ENCODE peak calls at places on chromosomes 4 and X, in eight cellular contexts. One of them, this sample, is unnamed.

GRCh38 chr4:86967798-86968197 is 33.0 kb downstream of the AFF1 start:
- DNase-seq in glutamatergic neuron: no peak
- DNase-seq in epithelial cell of esophagus: peak
- DNase-seq in NB4: peak
- DNase-seq in uterus: no peak
- DNase-seq in upper lobe of right lung: no peak
- DNase-seq in type B pancreatic cell: no peak
- DNase-seq in H9: no peak
- DNase-seq in this sample: no peak

GRCh38 chr4:119314356-119314755 is 7.6 kb downstream of the FABP2 start:
- DNase-seq in upper lobe of right lung: no peak
- DNase-seq in uterus: no peak
- DNase-seq in NB4: peak
- DNase-seq in glutamatergic neuron: no peak
- DNase-seq in type B pancreatic cell: no peak
- DNase-seq in H9: no peak
- DNase-seq in epithelial cell of esophagus: peak
- DNase-seq in this sample: no peak

GRCh38 chr4:105555409-105555808 is 3.0 kb downstream of the ARHGEF38 start:
- DNase-seq in NB4: no peak
- DNase-seq in uterus: no peak
- DNase-seq in epithelial cell of esophagus: no peak
- DNase-seq in H9: peak
- DNase-seq in glutamatergic neuron: no peak
- DNase-seq in upper lobe of right lung: no peak
- DNase-seq in type B pancreatic cell: no peak
- DNase-seq in this sample: no peak

GRCh38 chr4:143489116-143489515 is 24.4 kb upstream of the SMARCA5 start:
- DNase-seq in H9: no peak
- DNase-seq in NB4: no peak
- DNase-seq in type B pancreatic cell: no peak
- DNase-seq in uterus: no peak
- DNase-seq in epithelial cell of esophagus: peak
- DNase-seq in upper lobe of right lung: no peak
- DNase-seq in glutamatergic neuron: no peak
- DNase-seq in this sample: no peak

GRCh38 chrX:30141966-30142365 is 73.4 kb upstream of the MAGEB2 start:
- DNase-seq in uterus: no peak
- DNase-seq in glutamatergic neuron: no peak
- DNase-seq in NB4: peak
- DNase-seq in upper lobe of right lung: no peak
- DNase-seq in type B pancreatic cell: no peak
- DNase-seq in epithelial cell of esophagus: peak
- DNase-seq in H9: no peak
- DNase-seq in this sample: peak

GRCh38 chr4:13555325-13555724 is 11.0 kb upstream of the NKX3-2 start:
- DNase-seq in type B pancreatic cell: no peak
- DNase-seq in upper lobe of right lung: no peak
- DNase-seq in glutamatergic neuron: no peak
- DNase-seq in epithelial cell of esophagus: no peak
- DNase-seq in NB4: no peak
- DNase-seq in uterus: no peak
- DNase-seq in H9: no peak
- DNase-seq in this sample: no peak

GRCh38 chrX:119635179-119635578 is 29.0 kb upstream of the NKRF start:
- DNase-seq in uterus: no peak
- DNase-seq in type B pancreatic cell: no peak
- DNase-seq in NB4: no peak
- DNase-seq in glutamatergic neuron: no peak
- DNase-seq in epithelial cell of esophagus: no peak
- DNase-seq in upper lobe of right lung: no peak
- DNase-seq in H9: no peak
- DNase-seq in this sample: no peak

GRCh38 chr4:145207934-145208333 is 27.5 kb upstream of the OTUD4 start:
- DNase-seq in type B pancreatic cell: no peak
- DNase-seq in epithelial cell of esophagus: no peak
- DNase-seq in upper lobe of right lung: no peak
- DNase-seq in glutamatergic neuron: no peak
- DNase-seq in H9: no peak
- DNase-seq in uterus: no peak
- DNase-seq in NB4: peak
- DNase-seq in this sample: no peak

GRCh38 chr4:118967393-118967792 is 78.7 kb downstream of the SYNPO2 start:
- DNase-seq in NB4: peak
- DNase-seq in upper lobe of right lung: no peak
- DNase-seq in epithelial cell of esophagus: peak
- DNase-seq in H9: no peak
- DNase-seq in uterus: no peak
- DNase-seq in type B pancreatic cell: no peak
- DNase-seq in glutamatergic neuron: no peak
- DNase-seq in this sample: no peak

GRCh38 chr4:76905521-76905920 is 7.6 kb upstream of the SOWAHB start:
- DNase-seq in type B pancreatic cell: no peak
- DNase-seq in epithelial cell of esophagus: no peak
- DNase-seq in glutamatergic neuron: no peak
- DNase-seq in H9: no peak
- DNase-seq in NB4: no peak
- DNase-seq in uterus: no peak
- DNase-seq in upper lobe of right lung: no peak
- DNase-seq in this sample: peak

GRCh38 chr4:153929651-153930050 is 140.8 kb upstream of the SFRP2 start:
- DNase-seq in H9: no peak
- DNase-seq in epithelial cell of esophagus: no peak
- DNase-seq in NB4: no peak
- DNase-seq in type B pancreatic cell: no peak
- DNase-seq in glutamatergic neuron: no peak
- DNase-seq in uterus: no peak
- DNase-seq in upper lobe of right lung: no peak
- DNase-seq in this sample: no peak

GRCh38 chrX:24525455-24525854 is 60.4 kb downstream of the PDK3 start:
- DNase-seq in type B pancreatic cell: no peak
- DNase-seq in uterus: no peak
- DNase-seq in NB4: no peak
- DNase-seq in H9: no peak
- DNase-seq in glutamatergic neuron: no peak
- DNase-seq in epithelial cell of esophagus: no peak
- DNase-seq in upper lobe of right lung: no peak
- DNase-seq in this sample: no peak

GRCh38 chr4:122827899-122828601 is 1.4 kb downstream of the FGF2 start:
- DNase-seq in NB4: peak
- DNase-seq in epithelial cell of esophagus: peak
- DNase-seq in H9: peak
- DNase-seq in upper lobe of right lung: no peak
- DNase-seq in uterus: peak
- DNase-seq in glutamatergic neuron: no peak
- DNase-seq in type B pancreatic cell: no peak
- DNase-seq in this sample: no peak
- TF ChIP-seq CTCF in NB4: no peak
- TF ChIP-seq CTCF in epithelial cell of esophagus: no peak
- TF ChIP-seq CTCF in H9: no peak
- TF ChIP-seq CTCF in upper lobe of right lung: peak
- TF ChIP-seq CTCF in uterus: peak
- TF ChIP-seq CTCF in glutamatergic neuron: no peak
- TF ChIP-seq CTCF in type B pancreatic cell: peak
- TF ChIP-seq CTCF in this sample: peak

GRCh38 chrX:115547448-115547847 is 13.5 kb upstream of the PLS3 start:
- DNase-seq in type B pancreatic cell: no peak
- DNase-seq in upper lobe of right lung: no peak
- DNase-seq in epithelial cell of esophagus: no peak
- DNase-seq in H9: peak
- DNase-seq in NB4: no peak
- DNase-seq in glutamatergic neuron: no peak
- DNase-seq in uterus: no peak
- DNase-seq in this sample: no peak
- TF ChIP-seq CTCF in type B pancreatic cell: peak
- TF ChIP-seq CTCF in upper lobe of right lung: no peak
- TF ChIP-seq CTCF in epithelial cell of esophagus: no peak
- TF ChIP-seq CTCF in H9: peak
- TF ChIP-seq CTCF in NB4: no peak
- TF ChIP-seq CTCF in glutamatergic neuron: no peak
- TF ChIP-seq CTCF in uterus: no peak
- TF ChIP-seq CTCF in this sample: no peak

GRCh38 chr4:189096717-189097116 is 844.0 kb upstream of the FRG1 start:
- DNase-seq in uterus: no peak
- DNase-seq in NB4: no peak
- DNase-seq in type B pancreatic cell: no peak
- DNase-seq in epithelial cell of esophagus: no peak
- DNase-seq in upper lobe of right lung: no peak
- DNase-seq in glutamatergic neuron: no peak
- DNase-seq in H9: peak
- DNase-seq in this sample: no peak
- TF ChIP-seq CTCF in uterus: no peak
- TF ChIP-seq CTCF in NB4: peak
- TF ChIP-seq CTCF in type B pancreatic cell: peak
- TF ChIP-seq CTCF in epithelial cell of esophagus: no peak
- TF ChIP-seq CTCF in upper lobe of right lung: no peak
- TF ChIP-seq CTCF in glutamatergic neuron: peak
- TF ChIP-seq CTCF in H9: peak
- TF ChIP-seq CTCF in this sample: no peak

DNA sequence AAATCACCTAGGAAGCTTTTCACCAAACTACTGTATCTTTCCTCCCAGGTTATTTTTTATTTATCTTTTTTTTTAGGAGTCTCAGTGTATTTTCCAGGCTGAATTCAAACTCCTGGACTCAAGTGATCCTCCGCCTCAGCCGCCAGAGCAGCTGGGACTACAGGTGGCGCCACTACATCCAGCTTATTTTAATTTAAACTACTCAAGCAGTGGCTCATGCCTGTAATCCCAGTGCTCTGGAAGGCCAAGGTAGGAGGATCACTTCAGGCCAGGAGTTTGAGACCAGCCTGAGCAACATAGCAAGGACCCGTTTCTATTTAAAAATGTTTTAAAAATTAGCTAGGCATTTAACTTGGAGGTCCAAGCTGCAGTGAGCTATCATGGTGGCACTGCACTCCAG is 37.8 kb downstream of the LEF1 start:
- DNase-seq in type B pancreatic cell: no peak
- DNase-seq in uterus: no peak
- DNase-seq in epithelial cell of esophagus: no peak
- DNase-seq in H9: peak
- DNase-seq in upper lobe of right lung: no peak
- DNase-seq in glutamatergic neuron: no peak
- DNase-seq in NB4: no peak
- DNase-seq in this sample: no peak
- TF ChIP-seq CTCF in type B pancreatic cell: no peak
- TF ChIP-seq CTCF in uterus: no peak
- TF ChIP-seq CTCF in epithelial cell of esophagus: no peak
- TF ChIP-seq CTCF in H9: peak
- TF ChIP-seq CTCF in upper lobe of right lung: no peak
- TF ChIP-seq CTCF in glutamatergic neuron: no peak
- TF ChIP-seq CTCF in NB4: no peak
- TF ChIP-seq CTCF in this sample: no peak

DNA sequence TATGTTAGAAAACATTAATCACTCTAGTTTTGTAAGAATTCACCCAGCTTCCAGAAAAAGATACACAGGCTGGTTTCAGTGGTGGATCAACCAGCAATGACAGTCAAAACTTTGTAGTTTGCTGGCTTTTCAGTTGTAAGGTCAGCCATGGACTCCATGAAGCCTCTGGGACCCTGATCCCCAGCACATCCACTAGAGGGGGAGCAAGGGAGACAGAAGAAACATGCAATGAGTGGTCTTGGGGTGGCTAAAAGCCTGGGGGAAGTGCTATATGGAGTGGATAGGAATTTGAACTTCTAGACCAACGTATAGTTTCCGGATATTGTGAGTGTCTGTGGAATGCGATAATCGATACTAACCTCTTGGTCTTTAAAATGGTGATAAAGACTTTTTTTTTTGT is 72.7 kb downstream of the AFF2 start:
- DNase-seq in glutamatergic neuron: peak
- DNase-seq in H9: peak
- DNase-seq in epithelial cell of esophagus: no peak
- DNase-seq in NB4: peak
- DNase-seq in type B pancreatic cell: no peak
- DNase-seq in upper lobe of right lung: no peak
- DNase-seq in uterus: no peak
- DNase-seq in this sample: no peak
- TF ChIP-seq CTCF in glutamatergic neuron: no peak
- TF ChIP-seq CTCF in H9: peak
- TF ChIP-seq CTCF in epithelial cell of esophagus: no peak
- TF ChIP-seq CTCF in NB4: no peak
- TF ChIP-seq CTCF in type B pancreatic cell: peak
- TF ChIP-seq CTCF in upper lobe of right lung: no peak
- TF ChIP-seq CTCF in uterus: no peak
- TF ChIP-seq CTCF in this sample: no peak

DNA sequence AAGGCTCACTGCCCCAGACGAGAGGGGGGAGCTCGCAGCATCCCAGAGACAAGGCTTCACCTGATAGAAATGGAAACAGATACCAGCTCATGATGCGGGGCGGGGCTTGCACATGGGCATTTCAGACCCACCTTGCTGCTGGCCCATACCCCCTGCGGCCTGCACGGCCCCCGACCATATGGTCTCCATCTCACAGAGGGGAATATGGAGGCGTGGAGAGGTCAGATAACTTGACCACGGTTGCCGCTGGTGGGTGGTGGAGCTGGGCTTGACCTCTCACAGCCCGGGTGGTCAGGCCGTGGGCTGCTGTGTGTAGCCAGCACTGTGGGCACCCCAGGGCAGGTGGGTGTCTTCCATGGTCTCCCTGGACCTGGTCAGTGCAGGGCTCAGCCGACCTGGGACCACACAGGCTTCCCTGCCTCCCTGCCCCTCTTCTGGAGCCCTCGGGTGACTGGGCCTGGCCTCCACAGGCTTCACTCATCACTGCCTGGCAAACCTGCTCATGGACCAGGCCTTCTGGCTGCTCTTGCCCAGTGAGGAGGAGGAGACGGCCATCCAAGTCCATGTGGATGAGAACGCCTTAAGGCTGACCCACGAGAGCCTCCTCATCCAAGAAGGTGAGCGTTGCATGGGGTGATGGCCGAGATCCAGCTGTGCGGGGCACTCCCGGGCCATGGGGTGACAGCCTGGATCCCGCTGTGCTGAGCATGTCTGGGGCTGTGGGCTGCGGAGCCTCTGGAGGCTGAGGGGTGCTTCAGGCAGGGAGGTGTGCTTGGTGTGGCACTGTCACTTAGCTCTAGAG is 16.8 kb downstream of the SH3TC1 start:
- DNase-seq in H9: no peak
- DNase-seq in uterus: no peak
- DNase-seq in epithelial cell of esophagus: no peak
- DNase-seq in type B pancreatic cell: no peak
- DNase-seq in upper lobe of right lung: no peak
- DNase-seq in glutamatergic neuron: no peak
- DNase-seq in NB4: no peak
- DNase-seq in this sample: no peak
- TF ChIP-seq CTCF in H9: no peak
- TF ChIP-seq CTCF in uterus: no peak
- TF ChIP-seq CTCF in epithelial cell of esophagus: no peak
- TF ChIP-seq CTCF in type B pancreatic cell: no peak
- TF ChIP-seq CTCF in upper lobe of right lung: no peak
- TF ChIP-seq CTCF in glutamatergic neuron: no peak
- TF ChIP-seq CTCF in NB4: no peak
- TF ChIP-seq CTCF in this sample: no peak